ENCODE peak calls at places on chromosome 13, in eight cellular contexts. One of them, this sample, is unnamed.

GRCh38 chr13:66635526-66635925 is 594.6 kb downstream of the PCDH9 start:
- DNase-seq in AG04450: peak
- DNase-seq in B cell: no peak
- DNase-seq in lower leg skin: no peak
- DNase-seq in body of pancreas: no peak
- DNase-seq in cardiac muscle cell: peak
- DNase-seq in lower lobe of right lung: no peak
- DNase-seq in ascending aorta: no peak
- DNase-seq in this sample: no peak

GRCh38 chr13:69107436-69107835 is 1000.2 kb upstream of the ATXN8OS start:
- DNase-seq in cardiac muscle cell: no peak
- DNase-seq in lower lobe of right lung: no peak
- DNase-seq in body of pancreas: no peak
- DNase-seq in B cell: no peak
- DNase-seq in ascending aorta: no peak
- DNase-seq in lower leg skin: no peak
- DNase-seq in AG04450: no peak
- DNase-seq in this sample: no peak

GRCh38 chr13:31545616-31546015 is 193.7 kb upstream of the RXFP2 start:
- DNase-seq in cardiac muscle cell: peak
- DNase-seq in lower lobe of right lung: no peak
- DNase-seq in B cell: no peak
- DNase-seq in lower leg skin: no peak
- DNase-seq in body of pancreas: no peak
- DNase-seq in ascending aorta: no peak
- DNase-seq in AG04450: no peak
- DNase-seq in this sample: no peak

GRCh38 chr13:49439609-49440008 is 4.3 kb downstream of the CAB39L start:
- DNase-seq in AG04450: no peak
- DNase-seq in cardiac muscle cell: no peak
- DNase-seq in lower lobe of right lung: no peak
- DNase-seq in lower leg skin: no peak
- DNase-seq in body of pancreas: no peak
- DNase-seq in B cell: peak
- DNase-seq in ascending aorta: no peak
- DNase-seq in this sample: no peak

GRCh38 chr13:28659611-28659970 is 661 bp downstream of the POMP start:
- DNase-seq in body of pancreas: no peak
- DNase-seq in B cell: no peak
- DNase-seq in lower lobe of right lung: no peak
- DNase-seq in AG04450: no peak
- DNase-seq in cardiac muscle cell: peak
- DNase-seq in ascending aorta: no peak
- DNase-seq in lower leg skin: no peak
- DNase-seq in this sample: no peak

GRCh38 chr13:99179460-99179859 is 21.2 kb upstream of the UBAC2 start:
- DNase-seq in B cell: no peak
- DNase-seq in ascending aorta: no peak
- DNase-seq in body of pancreas: no peak
- DNase-seq in AG04450: no peak
- DNase-seq in lower lobe of right lung: no peak
- DNase-seq in cardiac muscle cell: no peak
- DNase-seq in lower leg skin: no peak
- DNase-seq in this sample: no peak

GRCh38 chr13:71801781-71802180 is 65.2 kb downstream of the DACH1 start:
- DNase-seq in cardiac muscle cell: no peak
- DNase-seq in AG04450: no peak
- DNase-seq in ascending aorta: no peak
- DNase-seq in lower leg skin: no peak
- DNase-seq in body of pancreas: no peak
- DNase-seq in lower lobe of right lung: no peak
- DNase-seq in B cell: no peak
- DNase-seq in this sample: no peak

GRCh38 chr13:37870895-37871550 is 1.5 kb upstream of the TRPC4 start:
- DNase-seq in body of pancreas: no peak
- DNase-seq in AG04450: no peak
- DNase-seq in ascending aorta: no peak
- DNase-seq in lower lobe of right lung: no peak
- DNase-seq in cardiac muscle cell: peak
- DNase-seq in B cell: no peak
- DNase-seq in lower leg skin: no peak
- DNase-seq in this sample: no peak

GRCh38 chr13:95660981-95661581 is 15.9 kb upstream of the DNAJC3 start:
- DNase-seq in lower leg skin: no peak
- DNase-seq in lower lobe of right lung: no peak
- DNase-seq in B cell: peak
- DNase-seq in AG04450: no peak
- DNase-seq in cardiac muscle cell: peak
- DNase-seq in body of pancreas: peak
- DNase-seq in ascending aorta: no peak
- DNase-seq in this sample: no peak

GRCh38 chr13:30121666-30122065 is 185.7 kb downstream of the KATNAL1 start:
- DNase-seq in lower leg skin: no peak
- DNase-seq in B cell: no peak
- DNase-seq in cardiac muscle cell: no peak
- DNase-seq in ascending aorta: no peak
- DNase-seq in body of pancreas: no peak
- DNase-seq in lower lobe of right lung: no peak
- DNase-seq in AG04450: no peak
- DNase-seq in this sample: no peak

GRCh38 chr13:26721251-26721939 is 39.2 kb downstream of the GPR12 start:
- DNase-seq in cardiac muscle cell: no peak
- DNase-seq in ascending aorta: peak
- DNase-seq in lower lobe of right lung: no peak
- DNase-seq in B cell: no peak
- DNase-seq in body of pancreas: no peak
- DNase-seq in AG04450: no peak
- DNase-seq in lower leg skin: peak
- DNase-seq in this sample: no peak

GRCh38 chr13:92963029-92963428 is 263.6 kb upstream of the GPC6 start:
- DNase-seq in lower lobe of right lung: no peak
- DNase-seq in lower leg skin: no peak
- DNase-seq in ascending aorta: no peak
- DNase-seq in body of pancreas: no peak
- DNase-seq in AG04450: no peak
- DNase-seq in cardiac muscle cell: peak
- DNase-seq in B cell: no peak
- DNase-seq in this sample: no peak

GRCh38 chr13:92966341-92966740 is 260.3 kb upstream of the GPC6 start:
- DNase-seq in lower lobe of right lung: no peak
- DNase-seq in lower leg skin: no peak
- DNase-seq in AG04450: no peak
- DNase-seq in body of pancreas: no peak
- DNase-seq in B cell: no peak
- DNase-seq in ascending aorta: no peak
- DNase-seq in cardiac muscle cell: no peak
- DNase-seq in this sample: no peak

GRCh38 chr13:92966900-92967299 is 259.7 kb upstream of the GPC6 start:
- DNase-seq in lower lobe of right lung: no peak
- DNase-seq in AG04450: no peak
- DNase-seq in B cell: no peak
- DNase-seq in body of pancreas: no peak
- DNase-seq in lower leg skin: no peak
- DNase-seq in cardiac muscle cell: no peak
- DNase-seq in ascending aorta: no peak
- DNase-seq in this sample: no peak

GRCh38 chr13:92972751-92973150 is 253.9 kb upstream of the GPC6 start:
- DNase-seq in body of pancreas: no peak
- DNase-seq in AG04450: no peak
- DNase-seq in lower lobe of right lung: no peak
- DNase-seq in cardiac muscle cell: no peak
- DNase-seq in ascending aorta: no peak
- DNase-seq in B cell: no peak
- DNase-seq in lower leg skin: no peak
- DNase-seq in this sample: no peak

DNA sequence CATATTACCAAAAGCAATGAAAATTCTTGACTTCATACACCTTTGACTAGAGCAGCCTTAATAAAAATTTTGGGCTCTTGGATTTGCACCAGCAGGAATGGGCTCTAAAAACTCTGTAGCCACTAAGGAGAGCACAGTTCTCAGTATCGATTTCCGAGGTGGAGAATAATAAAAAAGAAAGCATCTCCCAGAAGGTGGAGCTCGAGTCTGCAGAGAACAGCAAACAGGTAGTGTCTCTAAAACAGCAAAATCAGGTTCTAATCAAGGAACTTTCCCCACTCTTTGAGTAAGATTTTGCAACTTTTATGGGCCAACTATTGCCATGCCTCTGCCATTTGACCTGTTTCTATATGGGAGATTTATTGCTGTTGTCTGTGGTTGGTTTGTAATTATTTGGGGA is 258.7 kb upstream of the GPC6 start:
- DNase-seq in ascending aorta: no peak
- DNase-seq in B cell: no peak
- DNase-seq in body of pancreas: no peak
- DNase-seq in AG04450: no peak
- DNase-seq in lower leg skin: no peak
- DNase-seq in lower lobe of right lung: no peak
- DNase-seq in cardiac muscle cell: peak
- DNase-seq in this sample: no peak
- TF ChIP-seq CTCF in ascending aorta: no peak
- TF ChIP-seq CTCF in B cell: no peak
- TF ChIP-seq CTCF in body of pancreas: no peak
- TF ChIP-seq CTCF in AG04450: peak
- TF ChIP-seq CTCF in lower leg skin: no peak
- TF ChIP-seq CTCF in lower lobe of right lung: no peak
- TF ChIP-seq CTCF in cardiac muscle cell: no peak
- TF ChIP-seq CTCF in this sample: no peak

DNA sequence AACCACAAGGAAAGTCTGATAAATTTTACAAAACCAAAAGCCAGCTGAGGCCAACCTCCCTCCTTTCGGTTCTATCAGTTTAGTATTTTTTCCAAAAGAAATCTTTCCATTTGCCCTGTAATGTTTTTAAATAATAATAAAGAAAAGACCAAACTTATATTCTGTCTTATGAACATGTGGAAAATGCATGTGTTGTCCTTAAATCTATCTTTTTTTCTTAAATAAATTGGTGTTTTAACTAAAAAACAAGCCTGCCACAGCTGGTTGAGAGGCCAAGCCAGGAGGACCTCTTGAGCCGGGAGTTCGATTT is 113.6 kb downstream of the SACS start:
- DNase-seq in ascending aorta: no peak
- DNase-seq in B cell: no peak
- DNase-seq in body of pancreas: no peak
- DNase-seq in lower lobe of right lung: no peak
- DNase-seq in cardiac muscle cell: no peak
- DNase-seq in lower leg skin: no peak
- DNase-seq in AG04450: no peak
- DNase-seq in this sample: no peak
- TF ChIP-seq CTCF in ascending aorta: no peak
- TF ChIP-seq CTCF in B cell: no peak
- TF ChIP-seq CTCF in body of pancreas: no peak
- TF ChIP-seq CTCF in lower lobe of right lung: no peak
- TF ChIP-seq CTCF in cardiac muscle cell: no peak
- TF ChIP-seq CTCF in lower leg skin: no peak
- TF ChIP-seq CTCF in AG04450: no peak
- TF ChIP-seq CTCF in this sample: no peak

DNA sequence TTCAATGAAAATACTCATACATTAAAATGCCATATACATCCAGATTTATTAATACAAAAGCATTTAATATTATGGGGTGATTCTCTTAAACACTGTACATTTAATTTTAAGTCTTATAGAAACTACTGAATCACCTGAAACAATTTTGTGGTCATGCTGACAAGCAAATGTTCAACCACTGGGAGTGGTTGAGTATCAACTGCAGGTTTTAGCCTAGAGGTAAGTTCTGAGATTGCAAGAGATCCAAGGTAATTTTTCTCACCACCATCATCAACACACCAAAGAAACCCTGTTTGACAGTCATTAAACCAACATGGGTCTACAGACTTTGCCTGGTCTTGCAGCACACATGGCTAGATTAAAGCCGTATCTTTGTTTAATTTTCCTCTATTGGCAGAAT is 196.3 kb downstream of the LHFPL6 start:
- DNase-seq in lower leg skin: no peak
- DNase-seq in body of pancreas: no peak
- DNase-seq in AG04450: no peak
- DNase-seq in lower lobe of right lung: no peak
- DNase-seq in B cell: no peak
- DNase-seq in ascending aorta: no peak
- DNase-seq in cardiac muscle cell: no peak
- DNase-seq in this sample: no peak
- TF ChIP-seq CTCF in lower leg skin: no peak
- TF ChIP-seq CTCF in body of pancreas: no peak
- TF ChIP-seq CTCF in AG04450: no peak
- TF ChIP-seq CTCF in lower lobe of right lung: no peak
- TF ChIP-seq CTCF in B cell: no peak
- TF ChIP-seq CTCF in ascending aorta: no peak
- TF ChIP-seq CTCF in cardiac muscle cell: no peak
- TF ChIP-seq CTCF in this sample: peak

GRCh38 chr13:94414141-94414540 is 65.3 kb downstream of the DCT start:
- DNase-seq in lower leg skin: no peak
- DNase-seq in cardiac muscle cell: no peak
- DNase-seq in body of pancreas: no peak
- DNase-seq in AG04450: no peak
- DNase-seq in lower lobe of right lung: no peak
- DNase-seq in B cell: no peak
- DNase-seq in ascending aorta: no peak
- DNase-seq in this sample: no peak

GRCh38 chr13:94419304-94419943 is 60.1 kb downstream of the DCT start:
- DNase-seq in cardiac muscle cell: peak
- DNase-seq in ascending aorta: no peak
- DNase-seq in body of pancreas: no peak
- DNase-seq in lower lobe of right lung: no peak
- DNase-seq in lower leg skin: no peak
- DNase-seq in B cell: no peak
- DNase-seq in AG04450: peak
- DNase-seq in this sample: no peak

GRCh38 chr13:94415484-94415883 is 64.0 kb downstream of the DCT start:
- DNase-seq in ascending aorta: no peak
- DNase-seq in AG04450: no peak
- DNase-seq in cardiac muscle cell: no peak
- DNase-seq in lower lobe of right lung: no peak
- DNase-seq in lower leg skin: no peak
- DNase-seq in body of pancreas: no peak
- DNase-seq in B cell: no peak
- DNase-seq in this sample: no peak

GRCh38 chr13:94417294-94417693 is 62.2 kb downstream of the DCT start:
- DNase-seq in lower lobe of right lung: no peak
- DNase-seq in lower leg skin: no peak
- DNase-seq in AG04450: no peak
- DNase-seq in body of pancreas: no peak
- DNase-seq in B cell: no peak
- DNase-seq in ascending aorta: no peak
- DNase-seq in cardiac muscle cell: no peak
- DNase-seq in this sample: no peak

DNA sequence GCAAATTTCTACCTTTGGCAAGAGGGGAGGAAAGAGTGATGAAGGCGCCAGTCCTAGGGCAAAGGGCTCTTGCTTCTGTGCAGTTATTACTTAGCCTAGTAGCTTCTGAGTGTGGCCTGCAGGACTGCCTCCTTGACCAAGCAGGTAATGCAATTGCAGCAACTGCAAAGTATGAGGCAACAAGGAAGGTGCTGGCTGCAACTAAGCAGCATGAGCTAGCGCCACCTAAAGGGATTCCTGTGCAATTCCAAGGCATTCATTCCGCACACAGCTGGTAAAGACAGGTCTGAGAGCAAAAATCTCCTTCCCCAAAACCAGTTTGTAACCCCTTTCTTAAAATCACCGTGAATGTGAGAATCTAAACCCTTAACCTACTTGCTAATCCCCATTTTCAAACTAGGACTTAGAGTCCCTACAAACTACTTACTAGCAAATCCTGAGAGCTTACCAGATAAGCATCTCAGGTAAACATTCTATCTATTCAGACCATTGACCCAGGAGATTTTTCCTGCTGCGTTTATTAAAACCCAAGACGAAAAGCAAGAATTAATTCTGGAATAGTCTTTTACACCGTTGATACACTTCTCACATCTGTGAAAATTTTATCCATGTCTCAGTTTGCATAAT is 62.9 kb downstream of the DCT start:
- DNase-seq in ascending aorta: no peak
- DNase-seq in lower lobe of right lung: no peak
- DNase-seq in body of pancreas: peak
- DNase-seq in B cell: no peak
- DNase-seq in cardiac muscle cell: peak
- DNase-seq in AG04450: no peak
- DNase-seq in lower leg skin: no peak
- DNase-seq in this sample: peak
- TF ChIP-seq CTCF in ascending aorta: no peak
- TF ChIP-seq CTCF in lower lobe of right lung: peak
- TF ChIP-seq CTCF in body of pancreas: peak
- TF ChIP-seq CTCF in B cell: no peak
- TF ChIP-seq CTCF in cardiac muscle cell: peak
- TF ChIP-seq CTCF in AG04450: peak
- TF ChIP-seq CTCF in lower leg skin: no peak
- TF ChIP-seq CTCF in this sample: peak

This sample was measured in neural crest cell.